ENCODE peak calls at places on chromosomes 6 and 20, in six cellular contexts. M, B, O, S, J and E are unnamed samples.
A peak's percentile ranks its signal among the peaks of the same experiment; 100 is the strongest.

GRCh38 chr20:24027229-24027628 is 38.6 kb upstream of the GGTLC1 start:
- DNase-seq in J (no peak), S (peak; percentile 9), B (peak; percentile 68), M (no peak), O (peak; percentile 63), E (peak; percentile 77)

GRCh38 chr6:100479180-100480035 is 14.7 kb upstream of the SIM1 start:
- DNase-seq in B (no peak), J (no peak), O (no peak), S (peak; percentile 72), M (no peak), E (no peak)

GRCh38 chr6:100209323-100210137 is 215.5 kb upstream of the MCHR2 start:
- DNase-seq in B (no peak), O (no peak), J (no peak), S (peak; percentile 60), M (no peak), E (no peak)

GRCh38 chr20:50728981-50729874 is 2.2 kb upstream of the PARD6B start:
- DNase-seq in J (no peak), O (no peak), B (no peak), M (no peak), S (no peak), E (no peak)

GRCh38 chr20:58907481-58908137 is 55.1 kb downstream of the GNAS start:
- DNase-seq in B (peak; percentile 54), S (peak; percentile 99), M (peak; percentile 75), O (peak; percentile 28), J (peak; percentile 47), E (peak; percentile 49)

GRCh38 chr6:3358413-3359090 is 98.3 kb downstream of the SLC22A23 start:
- DNase-seq in S (no peak), M (no peak), B (no peak), J (no peak), O (no peak), E (no peak)

GRCh38 chr6:82365011-82365751 is 1.6 kb downstream of the TPBG start:
- DNase-seq in S (no peak), M (peak; percentile 37), J (no peak), B (peak; percentile 13), O (no peak), E (peak; percentile 4)

GRCh38 chr20:2708073-2708415 is 15.5 kb downstream of the EBF4 start:
- DNase-seq in J (no peak), B (no peak), M (no peak), S (no peak), O (no peak), E (no peak)

GRCh38 chr20:62795023-62795761 is 1.1 kb upstream of the MRGBP start:
- DNase-seq in B (peak; percentile 74), M (peak; percentile 48), J (peak; percentile 73), O (peak; percentile 65), S (peak; percentile 44), E (peak; percentile 80)

GRCh38 chr20:1881240-1881835 is 13.9 kb upstream of the SIRPA start:
- DNase-seq in M (no peak), O (no peak), B (no peak), S (no peak), J (no peak), E (no peak)

GRCh38 chr6:103721923-103722322 is 1137.8 kb downstream of the HACE1 start:
- DNase-seq in S (no peak), O (no peak), J (no peak), B (no peak), M (no peak), E (no peak)

GRCh38 chr20:958936-959815 is 42.9 kb downstream of the RSPO4 start:
- DNase-seq in J (no peak), B (no peak), S (no peak), M (no peak), O (no peak), E (no peak)

GRCh38 chr20:24164360-24164759 is 175.8 kb upstream of the GGTLC1 start:
- DNase-seq in M (peak; percentile 24), S (no peak), B (peak; percentile 21), J (no peak), O (peak; percentile 14), E (peak; percentile 27)

GRCh38 chr20:57013741-57014140 is 252.7 kb downstream of the BMP7 start:
- DNase-seq in B (no peak), O (no peak), M (peak; percentile 70), J (no peak), S (no peak), E (no peak)

GRCh38 chr6:97215157-97215769 is 67.8 kb downstream of the MMS22L start:
- DNase-seq in B (no peak), S (peak; percentile 74), M (peak; percentile 60), O (no peak), J (peak; percentile 49), E (no peak)

GRCh38 chr20:51711426-51711825 is 56.8 kb downstream of the ATP9A start:
- DNase-seq in B (no peak), O (no peak), M (no peak), S (no peak), J (no peak), E (no peak)

GRCh38 chr6:15247750-15248450 is 2.0 kb downstream of the JARID2 start:
- DNase-seq in M (peak; percentile 35), S (peak; percentile 68), B (peak; percentile 62), O (peak; percentile 47), J (peak; percentile 60), E (peak; percentile 70)

GRCh38 chr6:155461636-155462035 is 6.0 kb upstream of the NOX3 start:
- DNase-seq in B (no peak), J (no peak), O (no peak), S (no peak), M (no peak), E (no peak)

GRCh38 chr20:24589845-24590192 is 120.4 kb downstream of the SYNDIG1 start:
- DNase-seq in B (no peak), S (no peak), J (no peak), O (no peak), M (no peak), E (no peak)

GRCh38 chr6:10968776-10969175 is 75.3 kb downstream of the ELOVL2 start:
- DNase-seq in M (no peak), O (no peak), B (no peak), S (peak; percentile 46), J (no peak), E (no peak)

GRCh38 chr6:34571388-34571787 is 15.3 kb upstream of the SPDEF start:
- DNase-seq in J (no peak), B (no peak), O (no peak), S (peak; percentile 17), M (no peak), E (no peak)

GRCh38 chr20:5397418-5397817 is 80.7 kb upstream of the PROKR2 start:
- DNase-seq in S (no peak), J (no peak), M (no peak), O (no peak), B (no peak), E (no peak)

GRCh38 chr20:23147964-23148720 is 62.0 kb upstream of the CD93 start:
- DNase-seq in S (peak; percentile 66), B (peak; percentile 17), O (no peak), M (no peak), J (no peak), E (peak; percentile 67)

GRCh38 chr6:37556884-37557644 is 57.4 kb upstream of the CCDC167 start:
- DNase-seq in J (no peak), M (no peak), O (no peak), S (no peak), B (no peak), E (no peak)

GRCh38 chr20:4469910-4470309 is 251.8 kb upstream of the PRND start:
- DNase-seq in J (no peak), O (no peak), S (peak; percentile 10), B (no peak), M (no peak), E (no peak)